ENCODE peak calls at places on chromosome 10, in nine cellular contexts. S is retinal pigment epithelial cell; X is heart right ventricle; O is foreskin fibroblast; I is colonic mucosa; N is upper lobe of right lung; U is activated CD8-positive, alpha-beta T cell treated with anti-CD3 and anti-CD28 coated beads for 36 hours; E is activated CD4-positive, alpha-beta T cell treated with anti-CD3 and anti-CD28 coated beads for 48 hours; W is NCI-H2029 treated with DMSO at 0.1 percent for 48 hours. C is an unnamed sample.

GRCh38 chr10:77293785-77294184 is 343.8 kb downstream of the KCNMA1 start:
- DNase-seq in S (no peak), X (no peak), O (no peak), I (no peak), N (no peak), U (no peak), E (no peak), W (no peak), C (no peak)

GRCh38 chr10:102152545-102152890 is 329 bp downstream of the NOLC1 start:
- DNase-seq in S (no peak), X (no peak), O (no peak), I (no peak), N (no peak), U (peak), E (peak), W (no peak), C (no peak)

GRCh38 chr10:114859227-114859626 is 37.6 kb downstream of the FHIP2A start:
- DNase-seq in S (no peak), X (no peak), O (no peak), I (no peak), N (no peak), U (no peak), E (no peak), W (no peak), C (no peak)

GRCh38 chr10:23614483-23614882 is 175.6 kb downstream of the OTUD1 start:
- DNase-seq in S (no peak), X (no peak), O (no peak), I (no peak), N (no peak), U (no peak), E (no peak), W (no peak), C (no peak)

GRCh38 chr10:30002438-30003266 is 56.7 kb downstream of the JCAD start:
- DNase-seq in S (peak), X (peak), O (peak), I (peak), N (peak), U (peak), E (peak), W (no peak), C (peak)

GRCh38 chr10:122363311-122363710 is 11.2 kb upstream of the PLEKHA1 start:
- DNase-seq in S (no peak), X (no peak), O (no peak), I (no peak), N (no peak), U (no peak), E (no peak), W (no peak), C (no peak)

GRCh38 chr10:77974396-77975074 is 48.0 kb upstream of the DLG5 start:
- DNase-seq in S (no peak), X (no peak), O (peak), I (peak), N (no peak), U (peak), E (peak), W (no peak), C (peak)

GRCh38 chr10:119222966-119223386 is 15.6 kb downstream of the GRK5 start:
- DNase-seq in S (no peak), X (no peak), O (no peak), I (no peak), N (no peak), U (no peak), E (no peak), W (no peak), C (no peak)

GRCh38 chr10:93106631-93107072 is 33.0 kb downstream of the CYP26A1 start:
- DNase-seq in S (no peak), X (no peak), O (no peak), I (no peak), N (no peak), U (no peak), E (no peak), W (peak), C (no peak)

GRCh38 chr10:20970044-20970443 is 72.9 kb upstream of the NEBL start:
- DNase-seq in S (no peak), X (no peak), O (peak), I (no peak), N (no peak), U (no peak), E (no peak), W (no peak), C (no peak)

GRCh38 chr10:131901181-131901829 is 497 bp downstream of the PPP2R2D start:
- DNase-seq in S (no peak), X (peak), O (no peak), I (peak), N (peak), U (peak), E (peak), W (no peak), C (peak)

GRCh38 chr10:99279626-99280111 is 44.0 kb upstream of the HPSE2 start:
- DNase-seq in S (no peak), X (no peak), O (peak), I (no peak), N (no peak), U (no peak), E (no peak), W (no peak), C (no peak)

GRCh38 chr10:21207852-21208646 is 310.9 kb upstream of the NEBL start:
- DNase-seq in S (no peak), X (no peak), O (no peak), I (no peak), N (no peak), U (no peak), E (no peak), W (no peak), C (no peak)

GRCh38 chr10:112783653-112784426 is 166.2 kb upstream of the TCF7L2 start:
- DNase-seq in S (no peak), X (peak), O (no peak), I (no peak), N (no peak), U (no peak), E (no peak), W (no peak), C (no peak)

GRCh38 chr10:88058750-88059149 is 195.3 kb downstream of the PTEN start:
- DNase-seq in S (no peak), X (no peak), O (no peak), I (no peak), N (no peak), U (no peak), E (no peak), W (no peak), C (no peak)

GRCh38 chr10:79084012-79084971 is 15.5 kb downstream of the ZMIZ1 start:
- DNase-seq in S (peak), X (peak), O (peak), I (peak), N (peak), U (peak), E (no peak), W (no peak), C (peak)

GRCh38 chr10:92082583-92083280 is 159.2 kb downstream of the BTAF1 start:
- DNase-seq in S (no peak), X (no peak), O (no peak), I (no peak), N (no peak), U (no peak), E (no peak), W (no peak), C (no peak)

GRCh38 chr10:43863859-43864591 is 215.3 kb upstream of the ZNF32 start:
- DNase-seq in S (no peak), X (peak), O (peak), I (peak), N (no peak), U (no peak), E (no peak), W (no peak), C (no peak)

GRCh38 chr10:773562-774161 is 84.2 kb upstream of the DIP2C start:
- DNase-seq in S (peak), X (no peak), O (no peak), I (no peak), N (peak), U (no peak), E (no peak), W (no peak), C (no peak)

GRCh38 chr10:57723305-57723704 is 544.4 kb downstream of the IPMK start:
- DNase-seq in S (no peak), X (no peak), O (no peak), I (no peak), N (no peak), U (no peak), E (no peak), W (no peak), C (no peak)

GRCh38 chr10:71582019-71582418 is 137.6 kb downstream of the C10orf105 start:
- DNase-seq in S (no peak), X (peak), O (peak), I (no peak), N (no peak), U (no peak), E (no peak), W (no peak), C (no peak)

GRCh38 chr10:127485153-127485857 is 63.8 kb upstream of the NPS start:
- DNase-seq in S (peak), X (no peak), O (peak), I (no peak), N (no peak), U (no peak), E (no peak), W (no peak), C (no peak)

GRCh38 chr10:61779950-61780659 is 117.4 kb downstream of the CABCOCO1 start:
- DNase-seq in S (peak), X (peak), O (peak), I (peak), N (no peak), U (peak), E (peak), W (no peak), C (peak)

GRCh38 chr10:73248259-73248724 is 1.2 kb upstream of the DNAJC9 start:
- DNase-seq in S (no peak), X (no peak), O (no peak), I (no peak), N (no peak), U (no peak), E (no peak), W (no peak), C (no peak)

GRCh38 chr10:103581499-103581898 is 88.0 kb downstream of the NEURL1 start:
- DNase-seq in S (no peak), X (no peak), O (no peak), I (no peak), N (no peak), U (no peak), E (no peak), W (no peak), C (no peak)

GRCh38 chr10:21888959-21889358 is 114.6 kb downstream of the DNAJC1 start:
- DNase-seq in S (no peak), X (no peak), O (no peak), I (no peak), N (no peak), U (peak), E (no peak), W (no peak), C (peak)

GRCh38 chr10:129335396-129335795 is 131.6 kb upstream of the MGMT start:
- DNase-seq in S (no peak), X (no peak), O (no peak), I (no peak), N (no peak), U (no peak), E (no peak), W (no peak), C (no peak)

GRCh38 chr10:47076949-47077348 is 165.7 kb downstream of the PTPN20 start:
- DNase-seq in S (no peak), X (no peak), O (no peak), I (no peak), N (no peak), U (peak), E (peak), W (no peak), C (peak)

GRCh38 chr10:95273393-95274312 is 17.1 kb downstream of the PDLIM1 start:
- DNase-seq in S (no peak), X (no peak), O (peak), I (peak), N (no peak), U (no peak), E (no peak), W (no peak), C (no peak)

GRCh38 chr10:12566161-12567115 is 217.1 kb downstream of the CAMK1D start:
- DNase-seq in S (no peak), X (peak), O (peak), I (no peak), N (no peak), U (no peak), E (no peak), W (no peak), C (no peak)

GRCh38 chr10:97731346-97732051 is 5.4 kb upstream of the ZFYVE27 start:
- DNase-seq in S (no peak), X (peak), O (peak), I (peak), N (no peak), U (peak), E (peak), W (peak), C (peak)

GRCh38 chr10:125683821-125684220 is 858 bp upstream of the TEX36 start:
- DNase-seq in S (no peak), X (no peak), O (no peak), I (no peak), N (no peak), U (no peak), E (no peak), W (no peak), C (no peak)

GRCh38 chr10:111275091-111275490 is 198.3 kb downstream of the ADRA2A start:
- DNase-seq in S (no peak), X (no peak), O (no peak), I (no peak), N (no peak), U (no peak), E (no peak), W (no peak), C (no peak)

GRCh38 chr10:44977287-44978212 is 1.1 kb downstream of the DEPP1 start:
- DNase-seq in S (no peak), X (no peak), O (no peak), I (no peak), N (no peak), U (no peak), E (no peak), W (no peak), C (no peak)